ENCODE peak calls at places on chromosomes 12 and 14, in seven cellular contexts. B is CD8-positive, alpha-beta T cell; Q is HCT116; S is fibroblast of lung; L is A673; K is mesothelial cell of epicardium; H is IMR-90. G is an unnamed sample.

GRCh38 chr14:67411820-67412421 is at the start of gene PLEK2:
- DNase-seq in B (no peak), Q (peak), S (peak), L (peak), K (no peak), H (no peak), G (peak)

GRCh38 chr14:103129301-103130016 is 6.2 kb downstream of the TNFAIP2 start:
- DNase-seq in B (no peak), Q (no peak), S (no peak), L (no peak), K (no peak), H (no peak), G (peak)

GRCh38 chr12:94783862-94784261 is 133.5 kb upstream of the TMCC3 start:
- DNase-seq in B (no peak), Q (no peak), S (peak), L (peak), K (no peak), H (peak), G (no peak)

GRCh38 chr12:100554608-100555077 is 18.8 kb upstream of the GAS2L3 start:
- DNase-seq in B (no peak), Q (peak), S (peak), L (peak), K (no peak), H (peak), G (no peak)

GRCh38 chr12:55820679-55821078 is 2.8 kb downstream of the ORMDL2 start:
- DNase-seq in B (no peak), Q (no peak), S (no peak), L (peak), K (no peak), H (no peak), G (no peak)

GRCh38 chr12:59431266-59431665 is 164.6 kb upstream of the SLC16A7 start:
- DNase-seq in B (no peak), Q (no peak), S (peak), L (no peak), K (no peak), H (peak), G (no peak)

GRCh38 chr14:31000629-31001338 is 24.7 kb upstream of the AP4S1 start:
- DNase-seq in B (no peak), Q (no peak), S (no peak), L (no peak), K (no peak), H (no peak), G (no peak)

GRCh38 chr14:32637582-32637981 is 301.1 kb upstream of the NPAS3 start:
- DNase-seq in B (no peak), Q (no peak), S (peak), L (no peak), K (no peak), H (no peak), G (no peak)

GRCh38 chr12:64452559-64453329 is 824 bp downstream of the TBK1 start:
- DNase-seq in B (no peak), Q (peak), S (peak), L (peak), K (no peak), H (peak), G (no peak)

GRCh38 chr12:49288412-49288853 is 6.5 kb upstream of the PRPH start:
- DNase-seq in B (peak), Q (peak), S (no peak), L (peak), K (peak), H (peak), G (peak)

GRCh38 chr12:31570880-31571279 is 20.1 kb downstream of the DENND5B start:
- DNase-seq in B (no peak), Q (no peak), S (no peak), L (no peak), K (no peak), H (peak), G (no peak)

GRCh38 chr12:83140135-83140534 is 453.4 kb downstream of the TMTC2 start:
- DNase-seq in B (no peak), Q (no peak), S (no peak), L (no peak), K (no peak), H (no peak), G (no peak)

GRCh38 chr14:67785270-67786109 is 30.9 kb downstream of the ZFYVE26 start:
- DNase-seq in B (no peak), Q (no peak), S (no peak), L (no peak), K (no peak), H (no peak), G (no peak)

GRCh38 chr12:114848661-114849060 is 164.7 kb upstream of the TBX3 start:
- DNase-seq in B (no peak), Q (no peak), S (peak), L (no peak), K (no peak), H (peak), G (no peak)

GRCh38 chr14:94129111-94129757 is at the start of gene IFI27L2:
- DNase-seq in B (peak), Q (peak), S (peak), L (peak), K (no peak), H (peak), G (peak)
- TF ChIP-seq CTCF in B (no peak), Q (no peak), S (peak), L (peak), K (peak), H (peak), G (no peak)

GRCh38 chr12:12890815-12891645 is at the start of gene GPRC5A:
- DNase-seq in B (no peak), Q (peak), S (peak), L (peak), K (peak), H (peak), G (peak)
- TF ChIP-seq CTCF in B (no peak), Q (no peak), S (no peak), L (peak), K (no peak), H (peak), G (peak)

GRCh38 chr14:20487402-20487742 is 18.0 kb upstream of the RNASE10 start:
- DNase-seq in B (no peak), Q (no peak), S (no peak), L (no peak), K (no peak), H (no peak), G (no peak)
- TF ChIP-seq CTCF in B (no peak), Q (peak), S (no peak), L (no peak), K (no peak), H (no peak), G (no peak)

GRCh38 chr12:130446846-130447654 is 109.4 kb downstream of the PIWIL1 start:
- DNase-seq in B (no peak), Q (no peak), S (no peak), L (no peak), K (no peak), H (no peak), G (no peak)
- TF ChIP-seq CTCF in B (no peak), Q (no peak), S (no peak), L (no peak), K (no peak), H (no peak), G (no peak)

GRCh38 chr14:90815817-90816662 is at the start of gene TTC7B:
- DNase-seq in B (no peak), Q (no peak), S (peak), L (peak), K (peak), H (peak), G (peak)
- TF ChIP-seq CTCF in B (no peak), Q (no peak), S (no peak), L (peak), K (no peak), H (peak), G (peak)

GRCh38 chr14:47678993-47679392 is 3.6 kb upstream of the MDGA2 start:
- DNase-seq in B (no peak), Q (no peak), S (no peak), L (no peak), K (no peak), H (no peak), G (no peak)
- TF ChIP-seq CTCF in B (no peak), Q (no peak), S (no peak), L (no peak), K (no peak), H (no peak), G (no peak)

GRCh38 chr14:106277503-106277902 is 751.1 kb downstream of the TMEM121 start:
- DNase-seq in B (no peak), Q (no peak), S (no peak), L (peak), K (no peak), H (no peak), G (no peak)
- TF ChIP-seq CTCF in B (peak), Q (no peak), S (no peak), L (peak), K (no peak), H (no peak), G (no peak)